ENCODE peak calls at places on chromosomes 6 and 20, in five cellular contexts. D is fibroblast of lung, A is GM06990, J is upper lobe of left lung, E is right cardiac atrium. U is an unnamed sample.

GRCh38 chr6:130425532-130425931 is 59.7 kb downstream of the TMEM200A start:
- DNase-seq in D (no peak), A (no peak), J (no peak), E (no peak), U (peak; percentile 39)

GRCh38 chr6:5174756-5175155 is 86.0 kb downstream of the LYRM4 start:
- DNase-seq in D (no peak), A (no peak), J (no peak), E (no peak), U (no peak)

GRCh38 chr6:83708970-83709747 is at the start of gene SNAP91:
- DNase-seq in D (no peak), A (peak; percentile 14), J (peak; percentile 77), E (peak; percentile 57), U (peak; percentile 14)

GRCh38 chr6:57024321-57024720 is 22.2 kb upstream of the KIAA1586 start:
- DNase-seq in D (no peak), A (no peak), J (no peak), E (no peak), U (no peak)

GRCh38 chr6:20286968-20287565 is 74.8 kb upstream of the MBOAT1 start:
- DNase-seq in D (peak; percentile 9), A (no peak), J (no peak), E (no peak), U (no peak)

GRCh38 chr6:81895511-81896185 is 143.2 kb upstream of the TENT5A start:
- DNase-seq in D (peak; percentile 71), A (no peak), J (no peak), E (no peak), U (peak; percentile 91)

GRCh38 chr20:45300961-45301360 is 5.7 kb upstream of the RBPJL start:
- DNase-seq in D (no peak), A (no peak), J (no peak), E (no peak), U (peak; percentile 50)

GRCh38 chr6:24481449-24481848 is 7.9 kb downstream of the GPLD1 start:
- DNase-seq in D (no peak), A (no peak), J (no peak), E (no peak), U (no peak)

GRCh38 chr6:33886673-33887144 is 82.9 kb upstream of the MLN start:
- DNase-seq in D (peak; percentile 73), A (no peak), J (no peak), E (peak; percentile 85), U (peak; percentile 81)

GRCh38 chr6:4289770-4290320 is 154.5 kb upstream of the ECI2 start:
- DNase-seq in D (no peak), A (no peak), J (no peak), E (no peak), U (no peak)

GRCh38 chr6:14001329-14002012 is 76.7 kb downstream of the RNF182 start:
- DNase-seq in D (peak; percentile 96), A (no peak), J (no peak), E (no peak), U (peak; percentile 99)

GRCh38 chr20:19137641-19138040 is 74.8 kb upstream of the SLC24A3 start:
- DNase-seq in D (no peak), A (no peak), J (no peak), E (no peak), U (no peak)

GRCh38 chr6:140105857-140106256 is 731.4 kb upstream of the CITED2 start:
- DNase-seq in D (peak; percentile 17), A (no peak), J (no peak), E (peak; percentile 30), U (peak; percentile 28)

GRCh38 chr6:39083111-39083702 is 31.8 kb downstream of the SAYSD1 start:
- DNase-seq in D (no peak), A (no peak), J (no peak), E (no peak), U (no peak)

GRCh38 chr20:23301436-23302050 is 49.0 kb upstream of the NXT1 start:
- DNase-seq in D (no peak), A (no peak), J (no peak), E (no peak), U (no peak)

GRCh38 chr6:152863618-152864326 is 113.2 kb downstream of the VIP start:
- DNase-seq in D (peak; percentile 84), A (no peak), J (no peak), E (peak; percentile 53), U (peak; percentile 71)

GRCh38 chr20:50339196-50339901 is 148.7 kb downstream of the CEBPB start:
- DNase-seq in D (peak; percentile 75), A (peak; percentile 36), J (no peak), E (no peak), U (peak; percentile 62)

GRCh38 chr20:33373735-33374605 is 27.3 kb downstream of the CDK5RAP1 start:
- DNase-seq in D (peak; percentile 88), A (no peak), J (no peak), E (no peak), U (peak; percentile 97)

GRCh38 chr6:115733426-115733825 is 327.3 kb downstream of the FRK start:
- DNase-seq in D (no peak), A (no peak), J (no peak), E (no peak), U (no peak)

GRCh38 chr6:25788305-25788922 is 33.9 kb downstream of the SLC17A4 start:
- DNase-seq in D (peak; percentile 51), A (no peak), J (no peak), E (peak; percentile 33), U (peak; percentile 59)

GRCh38 chr6:117397536-117398227 is 28.1 kb downstream of the ROS1 start:
- DNase-seq in D (peak; percentile 57), A (no peak), J (no peak), E (peak; percentile 18), U (peak; percentile 3)

GRCh38 chr20:9330151-9330550 is 184.2 kb upstream of the LAMP5 start:
- DNase-seq in D (no peak), A (no peak), J (no peak), E (no peak), U (no peak)

GRCh38 chr6:37456816-37457560 is 24.0 kb downstream of the CMTR1 start:
- DNase-seq in D (peak; percentile 86), A (no peak), J (no peak), E (peak; percentile 77), U (no peak)

GRCh38 chr20:61436268-61436667 is 184.2 kb downstream of the CDH4 start:
- DNase-seq in D (peak; percentile 39), A (no peak), J (no peak), E (no peak), U (peak; percentile 71)

DNA sequence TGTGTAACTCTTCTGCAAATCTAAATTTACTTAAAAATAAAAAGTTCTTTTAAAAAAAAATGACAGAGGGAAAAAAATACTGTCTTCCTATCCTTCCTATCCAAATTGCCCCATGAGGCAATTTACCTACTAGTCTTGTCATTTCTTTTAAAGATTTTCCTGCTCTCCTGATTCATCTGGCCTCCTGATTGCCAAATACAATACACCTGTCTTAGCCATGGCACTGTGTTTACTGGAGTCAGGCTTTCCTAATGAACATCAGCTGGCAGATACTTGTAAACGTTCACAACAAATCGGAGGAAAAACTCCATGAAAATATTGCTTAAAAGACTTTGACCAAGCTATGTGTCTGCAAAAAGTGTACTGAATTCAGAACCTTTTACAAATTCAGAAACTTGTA is 21.5 kb downstream of the TM9SF4 start:
- DNase-seq in D (no peak), A (no peak), J (no peak), E (no peak), U (no peak)
- H3K4me3 ChIP-seq in D (no peak overlapping the region), A (no peak overlapping the region), J (no peak overlapping the region), E (no peak overlapping the region), U (no peak overlapping the region)

DNA sequence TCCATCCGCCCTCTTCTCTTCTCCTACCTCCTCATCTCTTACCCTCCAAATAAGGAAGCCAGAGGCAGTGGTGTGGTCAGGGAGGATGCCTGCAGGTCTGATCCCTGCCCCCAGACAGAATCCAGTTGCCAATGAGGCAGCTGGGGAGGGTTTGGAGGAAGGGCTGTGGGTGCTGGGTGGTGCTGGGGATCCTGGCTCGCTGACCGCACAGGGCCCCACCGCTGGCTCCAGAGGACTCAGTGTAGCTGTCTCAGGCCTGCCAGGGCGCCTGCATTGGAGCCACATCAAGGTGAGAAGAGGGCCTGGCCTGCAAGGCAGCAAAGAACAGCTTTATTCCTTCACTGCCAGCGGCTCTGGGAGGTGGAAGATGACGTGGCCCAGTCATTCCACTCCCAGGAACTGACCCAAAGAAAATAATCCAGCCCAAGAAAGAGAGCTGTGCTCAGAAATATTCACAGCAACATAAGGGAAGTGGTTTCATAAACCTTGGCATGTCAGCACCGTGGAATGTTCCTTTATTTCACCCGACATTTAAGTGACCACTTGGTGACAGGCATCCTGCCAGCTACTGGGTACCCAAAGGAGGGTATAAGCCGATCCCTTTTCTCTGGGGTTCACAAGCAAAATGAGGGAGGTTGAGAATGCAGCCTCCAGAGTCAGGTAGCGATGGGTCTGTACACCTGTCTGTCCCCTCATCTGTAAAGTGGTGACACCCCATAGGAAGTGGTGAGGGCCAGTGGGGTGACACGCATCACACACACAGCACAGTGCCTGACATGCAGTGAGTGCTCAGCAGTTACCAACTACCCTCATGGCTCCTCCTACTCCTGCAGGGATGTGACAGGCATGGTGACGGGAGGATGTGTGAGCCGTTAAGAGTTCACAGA is 125.1 kb downstream of the SNX5 start:
- DNase-seq in D (peak; percentile 98), A (no peak), J (peak; percentile 50), E (peak; percentile 83), U (peak; percentile 90)
- H3K4me3 ChIP-seq in D (no peak overlapping the region), A (no peak overlapping the region), J (no peak overlapping the region), E (no peak overlapping the region), U (no peak overlapping the region)

GRCh38 chr20:63554361-63555278 is 661 bp downstream of the FNDC11 start:
- DNase-seq in D (no peak), A (peak; percentile 61), J (peak; percentile 73), E (no peak), U (no peak)
- H3K4me3 ChIP-seq in D (no peak overlapping the region), A (peak overlapping the region; percentile 64), J (peak overlapping the region; percentile 71), E (peak overlapping the region; percentile 55), U (no peak overlapping the region)

DNA sequence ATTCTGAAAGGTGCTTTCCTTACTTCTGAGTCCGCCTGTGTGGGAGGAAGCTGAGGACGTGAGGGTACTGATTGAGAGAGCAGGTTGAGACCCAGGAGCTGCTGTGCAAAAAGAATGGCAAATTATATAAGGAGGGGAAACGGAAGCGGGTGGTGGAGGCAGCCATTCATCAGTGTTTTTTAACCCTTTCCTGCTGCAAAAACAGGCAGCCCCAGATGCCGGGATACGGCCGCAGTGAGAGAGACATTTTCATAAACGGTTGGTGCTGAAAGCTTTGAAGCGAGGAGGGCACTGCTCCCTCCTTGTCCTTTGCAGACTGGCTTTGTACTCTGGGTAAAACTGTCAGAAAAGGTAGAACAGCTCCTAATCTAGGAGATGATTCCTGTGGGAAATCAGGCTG is 56.4 kb downstream of the TTI1 start:
- DNase-seq in D (no peak), A (no peak), J (no peak), E (no peak), U (no peak)
- H3K4me3 ChIP-seq in D (no peak overlapping the region), A (no peak overlapping the region), J (no peak overlapping the region), E (no peak overlapping the region), U (no peak overlapping the region)

DNA sequence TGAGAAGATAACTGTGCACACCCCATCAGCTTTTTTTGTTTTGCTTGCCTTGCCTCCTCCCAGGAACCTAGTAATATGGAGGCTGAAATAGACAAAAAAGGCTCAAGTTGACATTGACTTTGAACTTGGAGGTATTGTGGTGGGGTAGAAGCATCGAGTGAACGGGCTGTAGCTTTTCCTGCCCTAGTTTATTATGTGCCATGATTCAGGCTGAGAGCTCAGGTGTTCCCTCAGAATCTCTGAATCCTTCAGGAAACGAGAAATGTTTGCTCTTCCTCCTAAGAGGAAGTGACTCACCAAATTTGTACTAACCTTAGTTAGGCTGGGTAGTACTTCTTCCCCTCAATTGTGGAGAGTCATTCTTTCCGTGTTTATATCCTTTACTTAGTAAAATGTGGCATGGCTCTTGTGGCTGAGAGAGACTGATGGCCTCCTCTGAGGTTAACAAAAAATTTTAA is 98.8 kb downstream of the SASH1 start:
- DNase-seq in D (peak; percentile 65), A (no peak), J (no peak), E (no peak), U (peak; percentile 94)
- H3K4me3 ChIP-seq in D (no peak overlapping the region), A (no peak overlapping the region), J (no peak overlapping the region), E (no peak overlapping the region), U (no peak overlapping the region)

GRCh38 chr6:165689699-165690098 is 26.7 kb upstream of the PDE10A start:
- DNase-seq in D (no peak), A (no peak), J (no peak), E (no peak), U (no peak)
- H3K4me3 ChIP-seq in D (no peak overlapping the region), A (no peak overlapping the region), J (no peak overlapping the region), E (no peak overlapping the region), U (no peak overlapping the region)